ENCODE peak calls at places on chromosome 6, in nine cellular contexts. T is IMR-90, O is neuronal stem cell, F is OCI-LY7, D is PC-9, L is hepatocyte, V is GM23248, G is H9, W is mesendoderm. C is an unnamed sample.
A peak's percentile ranks its signal among the peaks of the same experiment; 100 is the strongest.

GRCh38 chr6:55694148-55694547 is 115.2 kb upstream of the HMGCLL1 start:
- DNase-seq in V (peak; percentile 39), W (peak; percentile 92), D (peak; percentile 15), T (peak; percentile 78), O (peak; percentile 63), G (peak; percentile 73), F (no peak), L (peak; percentile 51), C (peak; percentile 82)

GRCh38 chr6:141165012-141165411 is 967.7 kb upstream of the GJE1 start:
- DNase-seq in T (no peak), G (no peak), V (no peak), O (no peak), F (no peak), L (peak; percentile 44), W (no peak), D (no peak), C (no peak)

GRCh38 chr6:142900467-142900961 is 44.5 kb downstream of the HIVEP2 start:
- DNase-seq in F (no peak), V (no peak), D (no peak), W (no peak), L (no peak), O (no peak), G (no peak), T (no peak), C (no peak)

GRCh38 chr6:31622678-31623077 is 2.2 kb downstream of the PRRC2A start:
- DNase-seq in O (no peak), L (no peak), V (no peak), W (no peak), T (no peak), D (no peak), G (no peak), F (no peak), C (no peak)

GRCh38 chr6:101401792-101402617 is 8.5 kb downstream of the GRIK2 start:
- DNase-seq in V (peak; percentile 24), D (no peak), F (no peak), L (peak; percentile 40), O (peak; percentile 59), T (peak; percentile 46), W (peak; percentile 83), G (peak; percentile 83), C (peak; percentile 81)

GRCh38 chr6:53833147-53833546 is 38.3 kb downstream of the LRRC1 start:
- DNase-seq in G (no peak), F (no peak), L (no peak), V (peak; percentile 11), O (no peak), D (no peak), W (no peak), T (no peak), C (no peak)

GRCh38 chr6:112274774-112275173 is 20.4 kb upstream of the LAMA4 start:
- DNase-seq in O (no peak), F (no peak), W (no peak), G (no peak), D (no peak), T (no peak), L (no peak), V (no peak), C (no peak)

GRCh38 chr6:140744648-140745320 is 1370.3 kb upstream of the CITED2 start:
- DNase-seq in O (no peak), W (no peak), V (peak; percentile 75), L (no peak), T (peak; percentile 69), F (no peak), D (peak; percentile 6), G (no peak), C (no peak)

GRCh38 chr6:107965746-107966145 is 7.7 kb upstream of the SEC63 start:
- DNase-seq in W (no peak), O (no peak), L (no peak), T (peak; percentile 47), D (no peak), G (no peak), V (peak; percentile 88), F (no peak), C (no peak)

GRCh38 chr6:39263299-39264037 is 34.2 kb upstream of the KCNK5 start:
- DNase-seq in T (no peak), G (no peak), F (no peak), L (no peak), O (no peak), V (no peak), D (no peak), W (peak; percentile 40), C (peak; percentile 83)

GRCh38 chr6:160227769-160228161 is 30.9 kb downstream of the SLC22A2 start:
- DNase-seq in F (no peak), V (no peak), W (peak; percentile 66), G (no peak), D (no peak), T (no peak), O (no peak), L (no peak), C (no peak)

GRCh38 chr6:116101790-116102189 is 1.1 kb downstream of the NT5DC1 start:
- DNase-seq in V (peak; percentile 8), G (no peak), F (peak; percentile 34), T (no peak), O (no peak), L (no peak), W (no peak), D (no peak), C (no peak)

GRCh38 chr6:143864234-143864633 is at the start of gene ZC2HC1B:
- DNase-seq in G (no peak), O (no peak), V (no peak), D (no peak), F (no peak), T (peak; percentile 10), L (no peak), W (no peak), C (no peak)

GRCh38 chr6:117326396-117326795 is 61.0 kb downstream of the VGLL2 start:
- DNase-seq in T (no peak), W (no peak), O (no peak), G (no peak), L (no peak), V (peak; percentile 21), F (no peak), D (no peak), C (no peak)

GRCh38 chr6:12012566-12013367 is 655 bp downstream of the HIVEP1 start:
- DNase-seq in G (peak; percentile 83), D (peak; percentile 75), L (peak; percentile 92), V (peak; percentile 94), F (peak; percentile 68), O (peak; percentile 82), W (peak; percentile 94), T (peak; percentile 95), C (peak; percentile 91)

GRCh38 chr6:56838965-56839364 is 115.9 kb upstream of the BEND6 start:
- DNase-seq in V (no peak), L (no peak), W (no peak), T (no peak), D (no peak), O (no peak), F (no peak), G (no peak), C (no peak)

GRCh38 chr6:57267586-57268293 is 45.6 kb upstream of the RAB23 start:
- DNase-seq in O (no peak), G (no peak), D (peak; percentile 69), W (peak; percentile 79), V (peak; percentile 98), L (peak; percentile 84), T (peak; percentile 99), F (peak; percentile 46), C (peak; percentile 81)

GRCh38 chr6:3376064-3376463 is 80.8 kb downstream of the SLC22A23 start:
- DNase-seq in D (no peak), T (no peak), G (no peak), L (no peak), W (no peak), O (no peak), F (no peak), V (no peak), C (no peak)

GRCh38 chr6:73134588-73134987 is 90.7 kb downstream of the KHDC1L start:
- DNase-seq in W (peak; percentile 88), L (peak; percentile 35), V (peak; percentile 51), T (peak; percentile 34), G (peak; percentile 94), F (peak; percentile 23), D (no peak), O (peak; percentile 32), C (peak; percentile 92)

GRCh38 chr6:23343610-23344306 is 774.4 kb downstream of the HDGFL1 start:
- DNase-seq in W (no peak), T (no peak), L (no peak), F (no peak), V (no peak), G (no peak), O (no peak), D (no peak), C (no peak)

GRCh38 chr6:16109659-16110300 is 19.1 kb upstream of the MYLIP start:
- DNase-seq in F (no peak), G (no peak), D (no peak), L (no peak), O (no peak), V (no peak), T (no peak), W (no peak), C (no peak)
- H3K4me2 ChIP-seq in F (no peak overlapping the region), G (no peak overlapping the region), D (no peak overlapping the region), L (peak overlapping the region; percentile 26), O (no peak overlapping the region), V (no peak overlapping the region), T (no peak overlapping the region), W (no peak overlapping the region), C (no peak overlapping the region)

DNA sequence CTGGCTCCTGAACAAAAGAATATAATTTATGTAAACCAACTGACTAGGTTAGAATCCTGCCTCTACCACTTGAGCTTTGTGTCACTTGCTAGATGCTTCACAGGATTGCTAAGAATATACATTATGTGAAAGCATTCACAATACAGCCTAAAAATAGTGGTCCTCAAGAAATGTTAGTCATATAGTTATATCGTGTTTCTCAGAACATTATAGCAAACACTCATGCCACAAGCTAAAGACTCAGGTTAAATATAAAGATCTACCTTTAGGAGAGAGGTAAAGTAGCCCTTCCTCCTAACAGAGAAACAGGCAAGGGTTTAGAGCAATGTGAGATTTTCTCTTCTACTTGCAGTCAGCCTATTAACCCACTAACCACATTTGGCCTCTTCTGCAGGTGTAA is 17.8 kb upstream of the ALDH8A1 start:
- DNase-seq in L (no peak), G (no peak), T (no peak), F (no peak), D (no peak), V (no peak), W (no peak), O (no peak), C (no peak)
- H3K4me2 ChIP-seq in L (no peak overlapping the region), G (no peak overlapping the region), T (no peak overlapping the region), F (no peak overlapping the region), D (no peak overlapping the region), V (no peak overlapping the region), W (no peak overlapping the region), O (no peak overlapping the region), C (no peak overlapping the region)

DNA sequence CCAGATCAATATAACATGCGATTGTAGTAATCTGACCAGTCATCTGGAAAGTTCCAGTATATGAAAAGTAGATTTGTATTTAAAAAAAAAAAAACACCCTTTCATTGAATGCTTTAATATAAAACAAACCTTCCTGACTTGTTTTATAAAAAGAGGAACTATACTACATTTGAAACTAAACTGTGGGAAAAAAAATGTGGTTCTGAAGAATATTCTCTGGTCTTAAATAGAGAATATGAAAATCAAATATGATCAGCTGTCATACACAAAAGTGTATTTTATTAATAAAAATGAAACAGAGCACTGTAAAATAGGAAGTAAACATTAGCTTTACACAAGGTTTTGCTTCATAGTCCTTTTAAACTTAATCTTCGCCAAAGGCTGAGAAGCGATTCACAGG is 25.3 kb upstream of the CD83 start:
- DNase-seq in V (no peak), F (peak; percentile 33), G (no peak), O (no peak), T (no peak), L (no peak), D (no peak), W (no peak), C (no peak)
- H3K4me2 ChIP-seq in V (no peak overlapping the region), F (peak overlapping the region; percentile 68), G (no peak overlapping the region), O (no peak overlapping the region), T (no peak overlapping the region), L (no peak overlapping the region), D (no peak overlapping the region), W (no peak overlapping the region), C (no peak overlapping the region)

GRCh38 chr6:71395731-71396409 is 107.3 kb downstream of the OGFRL1 start:
- DNase-seq in O (no peak), V (no peak), G (no peak), D (no peak), T (no peak), F (no peak), L (no peak), W (no peak), C (no peak)
- H3K4me2 ChIP-seq in O (no peak overlapping the region), V (no peak overlapping the region), G (no peak overlapping the region), D (no peak overlapping the region), T (no peak overlapping the region), F (no peak overlapping the region), L (no peak overlapping the region), W (no peak overlapping the region), C (no peak overlapping the region)